ENCODE peak calls at places on chromosomes 2 and 18, in nine cellular contexts. V is GM20000; H is midbrain; M is adrenal gland; L is dorsolateral prefrontal cortex; I is body of pancreas; T is PC-3; S is stimulated activated CD8-positive, alpha-beta memory T cell treated with anti-CD3 and anti-CD28 coated beads, Interleukin-15, amount 100 ng/mL, for 24 hours; N is GM13977. R is an unnamed sample.

GRCh38 chr2:152627010-152627957 is 90.0 kb downstream of the PRPF40A start:
- DNase-seq in S (no peak), I (no peak), V (peak; percentile 46), M (no peak), N (peak; percentile 46), H (peak; percentile 66), L (no peak), T (peak; percentile 54), R (no peak)

GRCh38 chr2:228827056-228827455 is 444.0 kb downstream of the PID1 start:
- DNase-seq in M (no peak), N (no peak), V (no peak), T (peak; percentile 3), L (no peak), H (no peak), I (no peak), S (no peak), R (no peak)

GRCh38 chr18:58303363-58303762 is 259.3 kb downstream of the NEDD4L start:
- DNase-seq in N (peak; percentile 55), I (no peak), T (no peak), M (no peak), V (peak; percentile 59), S (no peak), L (no peak), H (no peak), R (no peak)

GRCh38 chr18:25518716-25519053 is 166.7 kb upstream of the ZNF521 start:
- DNase-seq in I (no peak), T (no peak), V (peak; percentile 18), L (no peak), M (no peak), S (no peak), N (peak; percentile 25), H (no peak), R (no peak)

GRCh38 chr2:176997074-176997791 is 215.4 kb upstream of the HNRNPA3 start:
- DNase-seq in M (peak; percentile 66), V (peak; percentile 36), L (no peak), S (no peak), T (peak; percentile 90), H (no peak), N (no peak), I (peak; percentile 46), R (no peak)

GRCh38 chr2:196586511-196586991 is 53.0 kb upstream of the CCDC150 start:
- DNase-seq in S (no peak), N (no peak), L (no peak), M (no peak), T (peak; percentile 97), I (no peak), H (peak; percentile 62), V (no peak), R (no peak)

GRCh38 chr2:42967959-42968674 is 175.7 kb upstream of the HAAO start:
- DNase-seq in N (no peak), L (no peak), V (no peak), M (no peak), T (no peak), H (no peak), S (no peak), I (no peak), R (no peak)

GRCh38 chr18:2337552-2338141 is 233.7 kb downstream of the METTL4 start:
- DNase-seq in S (peak; percentile 20), N (peak; percentile 47), L (no peak), I (peak; percentile 39), V (peak; percentile 32), T (peak; percentile 79), H (peak; percentile 2), M (no peak), R (peak; percentile 0)

GRCh38 chr18:3245853-3246635 is 1.6 kb upstream of the MYL12A start:
- DNase-seq in L (peak; percentile 85), H (peak; percentile 87), M (peak; percentile 89), S (peak; percentile 41), V (peak; percentile 78), N (peak; percentile 75), I (peak; percentile 92), T (peak; percentile 94), R (peak; percentile 72)

GRCh38 chr2:8445580-8445979 is 236.3 kb upstream of the ID2 start:
- DNase-seq in T (no peak), M (no peak), I (no peak), L (no peak), H (no peak), V (no peak), N (no peak), S (no peak), R (no peak)

GRCh38 chr2:215635788-215636139 is 199.9 kb upstream of the FN1 start:
- DNase-seq in H (no peak), T (peak; percentile 84), L (no peak), S (no peak), M (peak; percentile 58), V (no peak), I (no peak), N (no peak), R (no peak)

GRCh38 chr2:111100765-111101162 is 19.9 kb upstream of the BCL2L11 start:
- DNase-seq in S (no peak), H (no peak), N (peak; percentile 48), V (peak; percentile 58), L (no peak), T (peak; percentile 69), M (no peak), I (no peak), R (peak; percentile 22)

GRCh38 chr2:171167352-171167997 is 6.8 kb upstream of the TLK1 start:
- DNase-seq in I (no peak), S (no peak), T (no peak), V (no peak), L (no peak), N (no peak), H (no peak), M (no peak), R (no peak)

GRCh38 chr2:165646321-165646801 is 147.7 kb downstream of the GALNT3 start:
- DNase-seq in V (no peak), I (no peak), T (no peak), M (no peak), L (no peak), S (no peak), N (no peak), H (no peak), R (no peak)

GRCh38 chr18:9817725-9818422 is 67.9 kb upstream of the TXNDC2 start:
- DNase-seq in H (no peak), S (no peak), I (no peak), M (no peak), L (no peak), T (no peak), V (no peak), N (no peak), R (no peak)

GRCh38 chr18:13379930-13380665 is 161.5 kb downstream of the LDLRAD4 start:
- DNase-seq in N (no peak), M (no peak), H (no peak), S (no peak), T (no peak), I (no peak), V (no peak), L (no peak), R (no peak)

GRCh38 chr2:75053484-75054112 is 95.2 kb downstream of the POLE4 start:
- DNase-seq in M (no peak), V (peak; percentile 64), T (peak; percentile 77), H (no peak), S (no peak), N (peak; percentile 47), L (no peak), I (peak; percentile 38), R (no peak)

GRCh38 chr2:205695460-205695979 is 13.2 kb downstream of the NRP2 start:
- DNase-seq in H (no peak), S (no peak), I (no peak), T (no peak), M (no peak), N (no peak), V (no peak), L (no peak), R (no peak)

GRCh38 chr2:163717993-163718680 is 17.7 kb downstream of the FIGN start:
- DNase-seq in I (no peak), M (no peak), H (peak; percentile 58), V (no peak), T (no peak), S (no peak), L (peak; percentile 46), N (no peak), R (no peak)

GRCh38 chr2:37457401-37457901 is 113.0 kb downstream of the QPCT start:
- DNase-seq in L (no peak), V (no peak), T (no peak), S (no peak), N (no peak), H (no peak), M (no peak), I (no peak), R (no peak)

GRCh38 chr2:172000696-172001361 is 1.1 kb downstream of the METAP1D start:
- DNase-seq in T (no peak), V (no peak), N (no peak), S (no peak), I (no peak), M (no peak), L (no peak), H (no peak), R (no peak)

GRCh38 chr18:26700728-26701127 is 152.4 kb upstream of the KCTD1 start:
- DNase-seq in N (no peak), T (no peak), S (no peak), H (no peak), I (no peak), V (no peak), L (no peak), M (no peak), R (no peak)

GRCh38 chr2:128276878-128277675 is 41.6 kb downstream of the HS6ST1 start:
- DNase-seq in I (no peak), T (no peak), M (peak; percentile 10), L (peak; percentile 6), V (no peak), S (no peak), N (no peak), H (no peak), R (no peak)

GRCh38 chr2:38835015-38835601 is 40.6 kb downstream of the DHX57 start:
- DNase-seq in M (no peak), N (no peak), S (no peak), H (no peak), I (no peak), V (no peak), L (no peak), T (peak; percentile 71), R (no peak)

GRCh38 chr18:59419386-59419785 is 60.3 kb upstream of the LMAN1 start:
- DNase-seq in I (no peak), S (no peak), N (no peak), T (no peak), L (no peak), M (no peak), V (no peak), H (no peak), R (no peak)

GRCh38 chr2:221715783-221716386 is 143.8 kb upstream of the EPHA4 start:
- DNase-seq in L (no peak), N (no peak), M (no peak), I (no peak), H (no peak), T (peak; percentile 62), S (no peak), V (no peak), R (no peak)

GRCh38 chr18:2970762-2971659 is 41.9 kb downstream of the LPIN2 start:
- DNase-seq in S (no peak), H (peak; percentile 28), N (no peak), T (no peak), I (no peak), M (no peak), V (no peak), L (no peak), R (no peak)

GRCh38 chr2:168210216-168210897 is 37.0 kb downstream of the STK39 start:
- DNase-seq in L (no peak), T (peak; percentile 28), S (no peak), I (no peak), H (no peak), N (no peak), M (no peak), V (no peak), R (peak; percentile 9)

GRCh38 chr2:10970666-10971065 is 58.9 kb downstream of the KCNF1 start:
- DNase-seq in I (no peak), N (no peak), T (no peak), L (no peak), V (no peak), M (no peak), S (no peak), H (no peak), R (no peak)